ENCODE peak calls at places on chromosomes 13 and 19, in seven cellular contexts. O is psoas muscle, K is lower lobe of right lung, G is progenitor cell of endocrine pancreas, M is RWPE1, A is GM20000, V is HepG2. I is an unnamed sample.

GRCh38 chr13:26784704-26785639 is 24.4 kb upstream of the GPR12 start:
- DNase-seq in K (no peak), M (no peak), A (no peak), O (no peak), V (no peak), G (no peak), I (no peak)

GRCh38 chr13:29428310-29428991 is 167.0 kb downstream of the SLC7A1 start:
- DNase-seq in A (no peak), V (no peak), O (no peak), K (no peak), G (no peak), M (peak), I (no peak)

GRCh38 chr19:19805480-19805879 is 16.1 kb downstream of the ZNF506 start:
- DNase-seq in A (no peak), G (no peak), M (no peak), O (no peak), K (no peak), V (no peak), I (no peak)

GRCh38 chr19:1261512-1261862 is 7.6 kb upstream of the CIRBP start:
- DNase-seq in M (no peak), A (no peak), G (no peak), O (no peak), V (no peak), K (peak), I (no peak)

GRCh38 chr13:51825165-51825592 is 19.8 kb downstream of the TMEM272 start:
- DNase-seq in G (no peak), A (no peak), K (no peak), M (no peak), V (no peak), O (no peak), I (no peak)

GRCh38 chr13:85528578-85529215 is 270.5 kb downstream of the SLITRK6 start:
- DNase-seq in G (no peak), M (no peak), O (no peak), V (no peak), A (no peak), K (no peak), I (no peak)

GRCh38 chr13:111650626-111651025 is 330.2 kb downstream of the TEX29 start:
- DNase-seq in M (no peak), V (no peak), A (no peak), K (no peak), G (no peak), O (no peak), I (no peak)

GRCh38 chr13:66069570-66069969 is 1160.6 kb downstream of the PCDH9 start:
- DNase-seq in K (no peak), M (no peak), G (no peak), V (no peak), A (no peak), O (no peak), I (no peak)

GRCh38 chr19:5913739-5914357 is at the start of gene CAPS:
- DNase-seq in O (peak), G (no peak), A (no peak), M (peak), K (peak), V (peak), I (no peak)

GRCh38 chr19:4303778-4304508 is 455 bp upstream of the FSD1 start:
- DNase-seq in V (no peak), O (no peak), A (no peak), G (no peak), M (no peak), K (no peak), I (no peak)

DNA sequence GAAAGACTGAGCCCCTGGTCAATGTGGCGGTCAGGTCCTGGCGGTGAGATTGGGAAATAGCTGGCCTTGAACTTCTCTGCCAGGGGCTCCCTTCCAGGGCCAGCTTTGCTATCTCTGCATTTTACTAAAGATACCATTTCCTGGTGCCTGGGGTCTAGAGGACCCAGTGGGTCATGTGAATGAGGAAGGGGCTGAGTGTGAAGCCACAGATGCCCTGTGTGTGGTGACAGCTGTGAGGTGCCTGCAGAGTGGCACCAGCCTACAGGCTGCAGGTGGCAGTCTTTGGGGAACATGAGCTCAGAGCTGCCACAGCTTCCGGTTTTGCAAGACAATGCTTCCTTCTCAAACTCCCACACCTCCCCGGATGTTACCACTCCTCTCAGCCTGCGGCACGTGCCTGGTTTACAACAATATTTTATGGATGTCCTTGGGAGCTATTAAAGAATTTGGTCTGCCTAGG is 5.2 kb upstream of the MLNR start:
- DNase-seq in M (no peak), V (peak), K (peak), O (peak), A (peak), G (no peak), I (peak)
- TF ChIP-seq CTCF in M (no peak), V (peak), K (peak), O (no peak), A (no peak), G (no peak), I (peak)

DNA sequence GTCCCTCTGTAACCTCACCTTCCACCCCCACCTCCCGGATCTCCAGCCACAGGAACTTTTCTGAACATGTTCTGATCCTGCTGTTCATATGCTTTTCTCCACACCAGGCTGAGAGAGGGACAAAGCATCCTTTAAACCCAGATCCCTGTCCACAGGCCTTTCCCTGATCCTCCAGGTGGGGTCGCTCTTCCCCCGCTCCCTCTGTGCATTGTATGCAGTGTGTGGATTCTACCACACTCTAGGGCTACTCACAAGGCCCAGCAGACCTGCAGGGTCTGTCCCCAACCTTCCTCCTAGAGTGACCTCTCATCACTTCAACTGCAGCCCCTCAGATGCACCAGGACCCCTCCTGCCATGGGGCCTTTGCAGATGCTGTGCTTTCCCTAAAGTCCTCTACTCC is 1200.6 kb downstream of the UQCRFS1 start:
- DNase-seq in O (no peak), G (no peak), A (peak), M (no peak), V (no peak), K (no peak), I (no peak)
- TF ChIP-seq CTCF in O (no peak), G (peak), A (peak), M (no peak), V (no peak), K (no peak), I (no peak)

GRCh38 chr13:95536629-95537241 is 15.8 kb upstream of the CLDN10 start:
- DNase-seq in A (no peak), V (no peak), M (no peak), O (no peak), K (no peak), G (no peak), I (no peak)
- TF ChIP-seq CTCF in A (no peak), V (peak), M (peak), O (peak), K (peak), G (peak), I (peak)

GRCh38 chr19:39352549-39353285 is 10.5 kb downstream of the SAMD4B start:
- DNase-seq in K (no peak), V (no peak), G (no peak), O (no peak), M (no peak), A (no peak), I (no peak)
- TF ChIP-seq CTCF in K (no peak), V (no peak), G (no peak), O (no peak), M (no peak), A (no peak), I (no peak)

GRCh38 chr13:40660270-40660669 is 6.2 kb downstream of the FOXO1 start:
- DNase-seq in K (no peak), M (no peak), O (no peak), V (no peak), A (no peak), G (no peak), I (no peak)

GRCh38 chr13:40657307-40657706 is 9.1 kb downstream of the FOXO1 start:
- DNase-seq in K (no peak), O (no peak), G (no peak), A (no peak), V (no peak), M (no peak), I (no peak)

GRCh38 chr13:40657961-40658360 is 8.5 kb downstream of the FOXO1 start:
- DNase-seq in G (no peak), O (no peak), M (no peak), V (no peak), K (no peak), A (no peak), I (no peak)

GRCh38 chr13:40662866-40663265 is 3.6 kb downstream of the FOXO1 start:
- DNase-seq in M (peak), O (no peak), G (no peak), V (no peak), A (peak), K (no peak), I (no peak)

DNA sequence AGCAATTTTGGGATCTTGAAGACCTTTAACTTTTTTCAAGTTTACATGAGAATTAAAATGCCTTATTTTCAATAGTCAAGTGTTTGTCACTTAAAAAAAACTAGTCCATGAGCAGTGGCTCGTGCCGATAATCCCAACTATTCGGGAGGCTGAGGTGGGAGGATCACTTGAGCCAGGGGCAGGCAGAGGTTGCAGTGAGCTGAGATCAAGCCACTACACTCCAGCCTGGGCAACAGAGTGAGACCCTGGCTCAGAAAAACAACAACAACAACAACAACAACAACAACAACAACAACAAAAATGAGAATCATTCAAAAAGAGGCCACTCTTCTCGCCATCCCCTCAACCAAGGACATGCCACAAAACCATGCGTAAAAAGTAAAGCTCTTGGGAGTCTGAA is 5.7 kb downstream of the FOXO1 start:
- DNase-seq in V (no peak), M (no peak), A (no peak), K (no peak), O (no peak), G (no peak), I (no peak)
- TF ChIP-seq CTCF in V (no peak), M (no peak), A (no peak), K (no peak), O (no peak), G (no peak), I (no peak)